ENCODE peak calls at places on chromosomes 5 and 9, in nine cellular contexts. Y is stimulated activated CD4-positive, alpha-beta T cell treated with anti-CD3 and anti-CD28 coated beads, Interleukin-4, amount 100 ng/mL, for 24 hours; T is GM20000; H is body of pancreas; Z is NCI-H2107; W is activated T-cell treated with anti-CD3 and anti-CD28 coated beads for 48 hours; J is foreskin fibroblast; O is PC-3; I is T-helper 1 cell. L is an unnamed sample.

GRCh38 chr5:163387970-163388369 is 49.4 kb upstream of the CCNG1 start:
- DNase-seq in J (no peak), W (no peak), O (no peak), H (no peak), T (no peak), Z (no peak), Y (no peak), I (no peak), L (no peak)

GRCh38 chr5:75364571-75365280 is 27.7 kb downstream of the HMGCR start:
- DNase-seq in Z (no peak), H (no peak), J (peak; percentile 19), Y (no peak), T (no peak), I (no peak), O (no peak), W (no peak), L (no peak)

GRCh38 chr5:139566611-139567010 is 5.5 kb downstream of the UBE2D2 start:
- DNase-seq in Y (no peak), O (no peak), J (peak; percentile 32), W (no peak), H (no peak), I (no peak), Z (no peak), T (no peak), L (no peak)

GRCh38 chr5:148384389-148384756 is 615 bp downstream of the FBXO38 start:
- DNase-seq in Y (peak; percentile 20), I (no peak), H (peak; percentile 12), W (peak; percentile 8), J (no peak), T (peak; percentile 14), O (no peak), Z (no peak), L (no peak)

GRCh38 chr9:129456549-129457324 is 164.2 kb downstream of the C9orf50 start:
- DNase-seq in W (no peak), I (no peak), O (no peak), Z (no peak), J (no peak), Y (no peak), T (no peak), H (no peak), L (no peak)

GRCh38 chr5:90894866-90895420 is 336.3 kb downstream of the ADGRV1 start:
- DNase-seq in O (no peak), Y (no peak), H (no peak), T (no peak), I (no peak), Z (no peak), J (no peak), W (no peak), L (no peak)

GRCh38 chr5:57987552-57987951 is 472.3 kb downstream of the PLK2 start:
- DNase-seq in T (no peak), W (no peak), Z (no peak), J (peak; percentile 5), O (no peak), Y (no peak), I (no peak), H (no peak), L (no peak)

GRCh38 chr5:176658817-176659216 is 11.5 kb downstream of the TSPAN17 start:
- DNase-seq in O (no peak), T (peak; percentile 26), Z (no peak), J (no peak), Y (no peak), H (no peak), I (peak; percentile 37), W (no peak), L (no peak)

GRCh38 chr5:154465169-154465568 is 12.9 kb downstream of the HAND1 start:
- DNase-seq in W (no peak), I (no peak), Z (no peak), O (peak; percentile 18), H (no peak), T (no peak), J (peak; percentile 90), Y (no peak), L (no peak)

GRCh38 chr9:15317836-15318235 is 10.8 kb upstream of the TTC39B start:
- DNase-seq in O (peak; percentile 7), I (no peak), J (peak; percentile 55), W (no peak), Y (no peak), H (no peak), Z (no peak), T (no peak), L (no peak)

GRCh38 chr5:32542216-32543059 is 42.9 kb upstream of the SUB1 start:
- DNase-seq in J (peak; percentile 32), H (no peak), Z (no peak), O (peak; percentile 76), I (peak; percentile 93), T (peak; percentile 48), Y (peak; percentile 57), W (no peak), L (no peak)

GRCh38 chr9:133341369-133342082 is 5.5 kb upstream of the SURF6 start:
- DNase-seq in W (no peak), T (no peak), O (no peak), I (no peak), J (no peak), H (no peak), Y (no peak), Z (no peak), L (no peak)

GRCh38 chr9:122991370-122991830 is 42.1 kb upstream of the GPR21 start:
- DNase-seq in Z (no peak), H (peak; percentile 13), O (peak; percentile 66), W (peak; percentile 21), Y (peak; percentile 53), T (peak; percentile 44), J (peak; percentile 85), I (peak; percentile 33), L (no peak)

GRCh38 chr5:32869216-32869615 is 158.1 kb downstream of the NPR3 start:
- DNase-seq in Z (no peak), I (no peak), J (peak; percentile 75), Y (no peak), H (no peak), O (peak; percentile 83), W (no peak), T (no peak), L (no peak)

GRCh38 chr5:84130006-84130580 is 254.6 kb downstream of the EDIL3 start:
- DNase-seq in I (no peak), T (no peak), Y (no peak), W (no peak), Z (no peak), J (no peak), H (no peak), O (peak; percentile 53), L (no peak)

GRCh38 chr5:132704875-132705274 is 31.1 kb downstream of the IL4 start:
- DNase-seq in H (no peak), Z (no peak), O (peak; percentile 56), Y (no peak), T (no peak), J (peak; percentile 69), I (no peak), W (no peak), L (no peak)

GRCh38 chr5:150653145-150653761 is 7.8 kb upstream of the MYOZ3 start:
- DNase-seq in Z (no peak), J (peak; percentile 69), W (no peak), H (no peak), I (no peak), Y (no peak), T (no peak), O (peak; percentile 19), L (no peak)

GRCh38 chr5:177300236-177300880 is 3.2 kb downstream of the RAB24 start:
- DNase-seq in I (peak; percentile 65), H (no peak), W (no peak), J (peak; percentile 70), T (peak; percentile 60), O (peak; percentile 56), Z (no peak), Y (peak; percentile 44), L (peak; percentile 72)

GRCh38 chr9:121810489-121810888 is 159.1 kb downstream of the DAB2IP start:
- DNase-seq in T (no peak), W (no peak), I (no peak), Z (no peak), J (no peak), H (no peak), Y (no peak), O (no peak), L (no peak)

GRCh38 chr5:6712136-6712581 is 1.1 kb upstream of the TENT4A start:
- DNase-seq in W (peak; percentile 51), J (peak; percentile 80), I (peak; percentile 68), Z (no peak), O (peak; percentile 80), T (peak; percentile 58), Y (peak; percentile 52), H (peak; percentile 59), L (peak; percentile 87)

GRCh38 chr9:32398207-32398606 is 13.8 kb downstream of the ACO1 start:
- DNase-seq in O (no peak), I (no peak), T (no peak), Y (no peak), J (no peak), Z (no peak), W (no peak), H (no peak), L (no peak)

GRCh38 chr5:78076351-78076750 is 218.1 kb downstream of the AP3B1 start:
- DNase-seq in H (no peak), J (no peak), Z (no peak), O (no peak), T (no peak), Y (no peak), W (no peak), I (no peak), L (no peak)

GRCh38 chr5:912356-913091 is 19.8 kb downstream of the TRIP13 start:
- DNase-seq in H (peak; percentile 8), Z (no peak), O (peak; percentile 99), I (peak; percentile 73), J (peak; percentile 35), T (no peak), W (peak; percentile 81), Y (peak; percentile 82), L (no peak)

GRCh38 chr5:174293481-174293880 is 248.0 kb downstream of the NSG2 start:
- DNase-seq in Y (no peak), H (no peak), J (no peak), I (no peak), T (no peak), O (no peak), Z (no peak), W (no peak), L (peak; percentile 45)

GRCh38 chr9:111013707-111014106 is 24.6 kb downstream of the LPAR1 start:
- DNase-seq in Y (no peak), Z (no peak), O (no peak), W (no peak), H (no peak), J (no peak), I (no peak), T (no peak), L (no peak)

GRCh38 chr9:98771209-98771874 is 25.0 kb downstream of the ANKS6 start:
- DNase-seq in Z (no peak), T (no peak), J (no peak), I (no peak), Y (no peak), O (no peak), H (no peak), W (no peak), L (no peak)